ENCODE peak calls at places on chromosome 15, in five cellular contexts. One of them, this sample, is unnamed.

GRCh38 chr15:22903961-22904534 is 65.6 kb downstream of the NIPA2 start:
- DNase-seq in tibial nerve: no peak
- DNase-seq in upper lobe of right lung: no peak
- DNase-seq in HCT116: no peak
- DNase-seq in OCI-LY7: no peak
- DNase-seq in this sample: no peak

GRCh38 chr15:87038404-87038803 is 958.7 kb downstream of the AGBL1 start:
- DNase-seq in tibial nerve: no peak
- DNase-seq in OCI-LY7: no peak
- DNase-seq in HCT116: no peak
- DNase-seq in upper lobe of right lung: no peak
- DNase-seq in this sample: no peak

GRCh38 chr15:53586815-53587214 is 172.6 kb downstream of the WDR72 start:
- DNase-seq in OCI-LY7: peak; percentile 11
- DNase-seq in tibial nerve: no peak
- DNase-seq in HCT116: peak; percentile 28
- DNase-seq in upper lobe of right lung: no peak
- DNase-seq in this sample: no peak

GRCh38 chr15:81002004-81002253 is 1.2 kb downstream of the TLNRD1 start:
- DNase-seq in HCT116: no peak
- DNase-seq in OCI-LY7: no peak
- DNase-seq in upper lobe of right lung: no peak
- DNase-seq in tibial nerve: no peak
- DNase-seq in this sample: no peak

GRCh38 chr15:39868396-39868795 is 51.7 kb downstream of the GPR176 start:
- DNase-seq in HCT116: no peak
- DNase-seq in OCI-LY7: no peak
- DNase-seq in tibial nerve: no peak
- DNase-seq in upper lobe of right lung: no peak
- DNase-seq in this sample: no peak

GRCh38 chr15:50181983-50182232 is at the start of gene SLC27A2:
- DNase-seq in HCT116: peak; percentile 19
- DNase-seq in upper lobe of right lung: peak; percentile 76
- DNase-seq in OCI-LY7: no peak
- DNase-seq in tibial nerve: no peak
- DNase-seq in this sample: no peak

GRCh38 chr15:91018178-91018577 is 4.2 kb downstream of the VPS33B start:
- DNase-seq in HCT116: no peak
- DNase-seq in tibial nerve: no peak
- DNase-seq in upper lobe of right lung: no peak
- DNase-seq in OCI-LY7: no peak
- DNase-seq in this sample: no peak

GRCh38 chr15:35115155-35115725 is 30.1 kb upstream of the NANOGP8 start:
- DNase-seq in tibial nerve: no peak
- DNase-seq in OCI-LY7: no peak
- DNase-seq in HCT116: no peak
- DNase-seq in upper lobe of right lung: no peak
- DNase-seq in this sample: no peak

GRCh38 chr15:31245135-31245689 is 81.4 kb upstream of the KLF13 start:
- DNase-seq in upper lobe of right lung: peak; percentile 30
- DNase-seq in OCI-LY7: no peak
- DNase-seq in tibial nerve: no peak
- DNase-seq in HCT116: no peak
- DNase-seq in this sample: no peak

GRCh38 chr15:57651445-57651844 is 55.1 kb upstream of the POLR2M start:
- DNase-seq in upper lobe of right lung: no peak
- DNase-seq in HCT116: no peak
- DNase-seq in tibial nerve: no peak
- DNase-seq in OCI-LY7: no peak
- DNase-seq in this sample: no peak

GRCh38 chr15:56325186-56325585 is 40.0 kb upstream of the TEX9 start:
- DNase-seq in HCT116: no peak
- DNase-seq in upper lobe of right lung: no peak
- DNase-seq in OCI-LY7: no peak
- DNase-seq in tibial nerve: no peak
- DNase-seq in this sample: no peak

GRCh38 chr15:89164712-89165211 is 56.6 kb downstream of the RLBP1 start:
- DNase-seq in HCT116: no peak
- DNase-seq in OCI-LY7: no peak
- DNase-seq in upper lobe of right lung: no peak
- DNase-seq in tibial nerve: no peak
- DNase-seq in this sample: no peak

GRCh38 chr15:85778107-85778776 is 16.5 kb downstream of the KLHL25 start:
- DNase-seq in tibial nerve: no peak
- DNase-seq in HCT116: no peak
- DNase-seq in OCI-LY7: no peak
- DNase-seq in upper lobe of right lung: no peak
- DNase-seq in this sample: no peak

GRCh38 chr15:45114076-45114750 is at the start of the genes DUOX2 and DUOXA2:
- DNase-seq in OCI-LY7: no peak
- DNase-seq in upper lobe of right lung: peak; percentile 64
- DNase-seq in HCT116: no peak
- DNase-seq in tibial nerve: no peak
- DNase-seq in this sample: no peak

GRCh38 chr15:62453979-62454378 is 288.9 kb upstream of the C2CD4B start:
- DNase-seq in tibial nerve: no peak
- DNase-seq in OCI-LY7: no peak
- DNase-seq in upper lobe of right lung: no peak
- DNase-seq in HCT116: no peak
- DNase-seq in this sample: no peak

GRCh38 chr15:48865387-48866079 is 12.4 kb upstream of the EID1 start:
- DNase-seq in HCT116: no peak
- DNase-seq in tibial nerve: no peak
- DNase-seq in upper lobe of right lung: no peak
- DNase-seq in OCI-LY7: no peak
- DNase-seq in this sample: no peak

GRCh38 chr15:78315686-78316085 is 16.3 kb upstream of the SKIC8 start:
- DNase-seq in tibial nerve: no peak
- DNase-seq in upper lobe of right lung: no peak
- DNase-seq in HCT116: no peak
- DNase-seq in OCI-LY7: peak; percentile 31
- DNase-seq in this sample: no peak

GRCh38 chr15:78319588-78319987 is 20.2 kb upstream of the SKIC8 start:
- DNase-seq in upper lobe of right lung: no peak
- DNase-seq in OCI-LY7: no peak
- DNase-seq in HCT116: no peak
- DNase-seq in tibial nerve: no peak
- DNase-seq in this sample: no peak

GRCh38 chr15:78316211-78317077 is 17.0 kb upstream of the SKIC8 start:
- DNase-seq in OCI-LY7: no peak
- DNase-seq in tibial nerve: no peak
- DNase-seq in HCT116: no peak
- DNase-seq in upper lobe of right lung: no peak
- DNase-seq in this sample: no peak

GRCh38 chr15:78320173-78320572 is 20.0 kb upstream of the CRABP1 start:
- DNase-seq in tibial nerve: no peak
- DNase-seq in upper lobe of right lung: no peak
- DNase-seq in HCT116: no peak
- DNase-seq in OCI-LY7: no peak
- DNase-seq in this sample: no peak

DNA sequence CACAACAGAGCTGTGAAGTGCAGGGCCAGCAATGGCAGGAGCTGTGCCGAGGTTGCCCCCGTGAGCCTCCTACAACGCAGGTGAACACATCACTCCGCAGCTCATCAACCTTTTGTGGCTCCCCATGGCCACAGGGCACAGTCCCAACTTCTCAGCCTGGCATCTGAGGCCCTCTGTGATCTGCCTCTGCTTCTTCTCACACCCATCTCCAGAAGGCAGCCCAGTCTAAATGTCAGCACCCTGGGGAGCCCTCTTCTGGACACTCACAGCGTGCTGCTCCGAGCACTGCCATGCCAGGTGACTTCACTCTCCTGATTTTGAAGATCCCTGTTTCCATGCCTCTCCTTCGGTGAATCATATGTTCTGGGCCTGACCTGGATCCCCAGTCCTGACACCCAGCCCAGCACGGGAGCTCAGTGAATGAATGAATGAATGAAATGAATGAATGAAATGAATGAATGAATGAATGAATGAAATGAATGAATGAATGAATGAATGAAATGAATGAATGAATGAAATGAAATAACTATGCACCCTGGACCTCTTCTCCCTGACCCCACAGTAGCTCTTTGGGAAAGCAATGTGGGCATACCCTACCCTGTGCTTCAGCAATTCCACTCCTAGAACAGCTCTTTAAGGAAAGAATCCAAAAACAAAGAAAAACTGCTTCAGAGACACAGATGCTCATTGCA is 17.9 kb upstream of the SKIC8 start:
- DNase-seq in tibial nerve: no peak
- DNase-seq in HCT116: no peak
- DNase-seq in upper lobe of right lung: no peak
- DNase-seq in OCI-LY7: peak; percentile 10
- DNase-seq in this sample: no peak
- H3K4me1 ChIP-seq in tibial nerve: no peaks in the 10 kb centered on the region
- H3K4me1 ChIP-seq in HCT116: peaks cover 8% of the 10 kb centered on the region
- H3K4me1 ChIP-seq in upper lobe of right lung: no peaks in the 10 kb centered on the region
- H3K4me1 ChIP-seq in OCI-LY7: no peaks in the 10 kb centered on the region
- H3K4me1 ChIP-seq in this sample: no peaks in the 10 kb centered on the region

GRCh38 chr15:36885709-36886108 is 214.6 kb downstream of the MEIS2 start:
- DNase-seq in HCT116: no peak
- DNase-seq in OCI-LY7: no peak
- DNase-seq in tibial nerve: no peak
- DNase-seq in upper lobe of right lung: no peak
- DNase-seq in this sample: no peak
- H3K4me3 ChIP-seq in HCT116: no peak overlapping the region
- H3K4me3 ChIP-seq in OCI-LY7: no peak overlapping the region
- H3K4me3 ChIP-seq in tibial nerve: no peak overlapping the region
- H3K4me3 ChIP-seq in upper lobe of right lung: no peak overlapping the region
- H3K4me3 ChIP-seq in this sample: no peak overlapping the region

DNA sequence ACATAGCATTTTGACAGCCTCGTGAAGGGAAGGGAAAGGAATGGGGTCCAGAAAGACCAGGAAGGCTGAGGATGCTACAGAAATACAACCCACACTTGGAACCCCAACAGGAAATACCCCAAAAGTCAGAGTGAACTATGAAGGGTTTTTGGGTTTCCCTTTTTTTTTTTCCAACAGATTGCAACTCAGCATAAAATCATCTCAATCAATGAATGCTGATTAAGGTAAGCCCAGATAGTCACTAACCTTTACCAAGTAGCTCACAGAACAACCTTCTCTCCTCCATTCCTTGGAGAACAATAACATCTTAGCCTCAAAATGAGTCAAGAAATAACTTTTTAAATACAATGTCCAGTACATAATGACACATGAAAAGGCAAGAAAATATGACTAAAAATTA is 93.7 kb upstream of the OCA2 start:
- DNase-seq in OCI-LY7: no peak
- DNase-seq in upper lobe of right lung: no peak
- DNase-seq in tibial nerve: no peak
- DNase-seq in HCT116: no peak
- DNase-seq in this sample: no peak
- H3K27ac ChIP-seq in OCI-LY7: no peak overlapping the region
- H3K27ac ChIP-seq in upper lobe of right lung: no peak overlapping the region
- H3K27ac ChIP-seq in tibial nerve: no peak overlapping the region
- H3K27ac ChIP-seq in HCT116: no peak overlapping the region
- H3K27ac ChIP-seq in this sample: no peak overlapping the region

GRCh38 chr15:66951531-66951930 is 113.9 kb upstream of the SMAD3 start:
- DNase-seq in OCI-LY7: no peak
- DNase-seq in upper lobe of right lung: no peak
- DNase-seq in tibial nerve: no peak
- DNase-seq in HCT116: no peak
- DNase-seq in this sample: no peak

GRCh38 chr15:66954601-66955000 is 110.8 kb upstream of the SMAD3 start:
- DNase-seq in HCT116: no peak
- DNase-seq in upper lobe of right lung: no peak
- DNase-seq in tibial nerve: no peak
- DNase-seq in OCI-LY7: no peak
- DNase-seq in this sample: no peak

GRCh38 chr15:66953523-66954229 is 111.7 kb upstream of the SMAD3 start:
- DNase-seq in HCT116: no peak
- DNase-seq in upper lobe of right lung: no peak
- DNase-seq in tibial nerve: no peak
- DNase-seq in OCI-LY7: no peak
- DNase-seq in this sample: no peak

GRCh38 chr15:66951976-66952375 is 113.4 kb upstream of the SMAD3 start:
- DNase-seq in upper lobe of right lung: no peak
- DNase-seq in tibial nerve: no peak
- DNase-seq in OCI-LY7: no peak
- DNase-seq in HCT116: no peak
- DNase-seq in this sample: no peak

GRCh38 chr15:66952756-66953522 is 112.5 kb upstream of the SMAD3 start:
- DNase-seq in tibial nerve: no peak
- DNase-seq in OCI-LY7: no peak
- DNase-seq in HCT116: no peak
- DNase-seq in upper lobe of right lung: no peak
- DNase-seq in this sample: no peak
- H3K4me1 ChIP-seq in tibial nerve: no peaks in the 10 kb centered on the region
- H3K4me1 ChIP-seq in OCI-LY7: peaks cover 21% of the 10 kb centered on the region
- H3K4me1 ChIP-seq in HCT116: peaks cover 56% of the 10 kb centered on the region
- H3K4me1 ChIP-seq in upper lobe of right lung: no peaks in the 10 kb centered on the region
- H3K4me1 ChIP-seq in this sample: no peaks in the 10 kb centered on the region